ENCODE peak calls at places on chromosome 17, in eight cellular contexts. One of them, this sample, is unnamed. For H3K4me1, the result is how much of the 10 kb centered on the place peaks cover.

GRCh38 chr17:38881600-38882191 is 11.8 kb downstream of the LASP1 start:
- DNase-seq in A549: peak
- DNase-seq in SK-N-SH: peak
- DNase-seq in fibroblast of lung: peak
- DNase-seq in cardiac muscle cell: peak
- DNase-seq in tibial nerve: peak
- DNase-seq in psoas muscle: peak
- DNase-seq in left lung: no peak
- DNase-seq in this sample: peak

GRCh38 chr17:78794399-78794798 is 12.3 kb upstream of the CYTH1 start:
- DNase-seq in fibroblast of lung: no peak
- DNase-seq in tibial nerve: no peak
- DNase-seq in SK-N-SH: no peak
- DNase-seq in psoas muscle: no peak
- DNase-seq in left lung: no peak
- DNase-seq in A549: no peak
- DNase-seq in cardiac muscle cell: no peak
- DNase-seq in this sample: no peak

GRCh38 chr17:72985882-72986720 is 106.4 kb downstream of the SLC39A11 start:
- DNase-seq in cardiac muscle cell: peak
- DNase-seq in SK-N-SH: peak
- DNase-seq in fibroblast of lung: peak
- DNase-seq in psoas muscle: peak
- DNase-seq in left lung: no peak
- DNase-seq in tibial nerve: peak
- DNase-seq in A549: peak
- DNase-seq in this sample: peak

GRCh38 chr17:59972778-59973177 is 8.2 kb upstream of the RNFT1 start:
- DNase-seq in left lung: no peak
- DNase-seq in SK-N-SH: no peak
- DNase-seq in cardiac muscle cell: peak
- DNase-seq in fibroblast of lung: peak
- DNase-seq in psoas muscle: no peak
- DNase-seq in A549: no peak
- DNase-seq in tibial nerve: no peak
- DNase-seq in this sample: peak

GRCh38 chr17:4938670-4939553 is 934 bp downstream of the SLC25A11 start:
- DNase-seq in tibial nerve: no peak
- DNase-seq in left lung: peak
- DNase-seq in psoas muscle: no peak
- DNase-seq in SK-N-SH: no peak
- DNase-seq in fibroblast of lung: no peak
- DNase-seq in A549: no peak
- DNase-seq in cardiac muscle cell: no peak
- DNase-seq in this sample: no peak

GRCh38 chr17:48351916-48352332 is 78.1 kb downstream of the SKAP1 start:
- DNase-seq in psoas muscle: no peak
- DNase-seq in A549: peak
- DNase-seq in tibial nerve: no peak
- DNase-seq in cardiac muscle cell: peak
- DNase-seq in SK-N-SH: peak
- DNase-seq in fibroblast of lung: peak
- DNase-seq in left lung: no peak
- DNase-seq in this sample: peak

GRCh38 chr17:70037498-70037897 is 37.5 kb upstream of the KCNJ16 start:
- DNase-seq in fibroblast of lung: no peak
- DNase-seq in tibial nerve: no peak
- DNase-seq in SK-N-SH: no peak
- DNase-seq in A549: no peak
- DNase-seq in left lung: no peak
- DNase-seq in cardiac muscle cell: no peak
- DNase-seq in psoas muscle: no peak
- DNase-seq in this sample: no peak

GRCh38 chr17:39281806-39282205 is 56.1 kb upstream of the STAC2 start:
- DNase-seq in cardiac muscle cell: peak
- DNase-seq in fibroblast of lung: no peak
- DNase-seq in tibial nerve: no peak
- DNase-seq in A549: no peak
- DNase-seq in psoas muscle: no peak
- DNase-seq in left lung: no peak
- DNase-seq in SK-N-SH: no peak
- DNase-seq in this sample: no peak

GRCh38 chr17:42456223-42457106 is 2.2 kb upstream of the ATP6V0A1 start:
- DNase-seq in SK-N-SH: no peak
- DNase-seq in psoas muscle: no peak
- DNase-seq in fibroblast of lung: peak
- DNase-seq in A549: peak
- DNase-seq in cardiac muscle cell: peak
- DNase-seq in left lung: no peak
- DNase-seq in tibial nerve: no peak
- DNase-seq in this sample: peak

GRCh38 chr17:50352072-50352692 is 6.3 kb downstream of the XYLT2 start:
- DNase-seq in fibroblast of lung: no peak
- DNase-seq in psoas muscle: no peak
- DNase-seq in cardiac muscle cell: no peak
- DNase-seq in left lung: no peak
- DNase-seq in tibial nerve: no peak
- DNase-seq in A549: no peak
- DNase-seq in SK-N-SH: no peak
- DNase-seq in this sample: no peak

GRCh38 chr17:16923904-16924700 is 47.8 kb downstream of the TNFRSF13B start:
- DNase-seq in A549: no peak
- DNase-seq in fibroblast of lung: no peak
- DNase-seq in cardiac muscle cell: no peak
- DNase-seq in left lung: peak
- DNase-seq in psoas muscle: no peak
- DNase-seq in tibial nerve: peak
- DNase-seq in SK-N-SH: no peak
- DNase-seq in this sample: no peak

GRCh38 chr17:37373530-37374159 is 2.1 kb upstream of the C17orf78 start:
- DNase-seq in fibroblast of lung: peak
- DNase-seq in psoas muscle: no peak
- DNase-seq in left lung: no peak
- DNase-seq in cardiac muscle cell: peak
- DNase-seq in tibial nerve: peak
- DNase-seq in SK-N-SH: peak
- DNase-seq in A549: peak
- DNase-seq in this sample: peak

GRCh38 chr17:72916991-72917390 is 175.5 kb downstream of the SLC39A11 start:
- DNase-seq in tibial nerve: no peak
- DNase-seq in A549: no peak
- DNase-seq in cardiac muscle cell: peak
- DNase-seq in left lung: no peak
- DNase-seq in SK-N-SH: no peak
- DNase-seq in psoas muscle: no peak
- DNase-seq in fibroblast of lung: peak
- DNase-seq in this sample: no peak

GRCh38 chr17:77484096-77484495 is 343.3 kb downstream of the SEC14L1 start:
- DNase-seq in SK-N-SH: no peak
- DNase-seq in left lung: no peak
- DNase-seq in tibial nerve: no peak
- DNase-seq in A549: no peak
- DNase-seq in psoas muscle: no peak
- DNase-seq in fibroblast of lung: no peak
- DNase-seq in cardiac muscle cell: no peak
- DNase-seq in this sample: no peak

GRCh38 chr17:45227631-45228120 is 6.0 kb downstream of the FMNL1 start:
- DNase-seq in cardiac muscle cell: no peak
- DNase-seq in psoas muscle: no peak
- DNase-seq in left lung: peak
- DNase-seq in fibroblast of lung: no peak
- DNase-seq in SK-N-SH: no peak
- DNase-seq in A549: no peak
- DNase-seq in tibial nerve: no peak
- DNase-seq in this sample: no peak

GRCh38 chr17:5467416-5467815 is 1.4 kb downstream of the DHX33 start:
- DNase-seq in fibroblast of lung: no peak
- DNase-seq in tibial nerve: no peak
- DNase-seq in A549: no peak
- DNase-seq in cardiac muscle cell: peak
- DNase-seq in left lung: no peak
- DNase-seq in psoas muscle: no peak
- DNase-seq in SK-N-SH: peak
- DNase-seq in this sample: no peak

GRCh38 chr17:72008236-72008874 is 112.5 kb upstream of the SOX9 start:
- DNase-seq in SK-N-SH: peak
- DNase-seq in fibroblast of lung: peak
- DNase-seq in tibial nerve: no peak
- DNase-seq in left lung: no peak
- DNase-seq in psoas muscle: no peak
- DNase-seq in A549: no peak
- DNase-seq in cardiac muscle cell: peak
- DNase-seq in this sample: peak

GRCh38 chr17:29237476-29238132 is 9.1 kb upstream of the CRYBA1 start:
- DNase-seq in tibial nerve: no peak
- DNase-seq in left lung: no peak
- DNase-seq in cardiac muscle cell: peak
- DNase-seq in A549: no peak
- DNase-seq in fibroblast of lung: peak
- DNase-seq in psoas muscle: no peak
- DNase-seq in SK-N-SH: no peak
- DNase-seq in this sample: no peak

GRCh38 chr17:3535253-3535995 is 22.2 kb downstream of the TRPV3 start:
- DNase-seq in SK-N-SH: peak
- DNase-seq in fibroblast of lung: peak
- DNase-seq in left lung: no peak
- DNase-seq in psoas muscle: peak
- DNase-seq in cardiac muscle cell: peak
- DNase-seq in tibial nerve: no peak
- DNase-seq in A549: peak
- DNase-seq in this sample: peak

GRCh38 chr17:15882058-15882720 is 62.7 kb upstream of the ADORA2B start:
- DNase-seq in fibroblast of lung: no peak
- DNase-seq in tibial nerve: no peak
- DNase-seq in psoas muscle: no peak
- DNase-seq in SK-N-SH: no peak
- DNase-seq in cardiac muscle cell: no peak
- DNase-seq in left lung: no peak
- DNase-seq in A549: no peak
- DNase-seq in this sample: no peak
- TF ChIP-seq CTCF in fibroblast of lung: no peak
- TF ChIP-seq CTCF in tibial nerve: no peak
- TF ChIP-seq CTCF in psoas muscle: no peak
- TF ChIP-seq CTCF in SK-N-SH: no peak
- TF ChIP-seq CTCF in cardiac muscle cell: peak
- TF ChIP-seq CTCF in left lung: no peak
- TF ChIP-seq CTCF in A549: no peak
- TF ChIP-seq CTCF in this sample: no peak

GRCh38 chr17:32445075-32445427 is 741 bp downstream of the PSMD11 start:
- DNase-seq in fibroblast of lung: peak
- DNase-seq in SK-N-SH: no peak
- DNase-seq in left lung: no peak
- DNase-seq in cardiac muscle cell: peak
- DNase-seq in psoas muscle: peak
- DNase-seq in tibial nerve: no peak
- DNase-seq in A549: peak
- DNase-seq in this sample: peak

GRCh38 chr17:32444301-32445074 is at the start of gene PSMD11:
- DNase-seq in fibroblast of lung: peak
- DNase-seq in tibial nerve: peak
- DNase-seq in left lung: peak
- DNase-seq in SK-N-SH: peak
- DNase-seq in cardiac muscle cell: peak
- DNase-seq in A549: peak
- DNase-seq in psoas muscle: peak
- DNase-seq in this sample: peak

GRCh38 chr17:32445497-32445896 is 1.2 kb downstream of the PSMD11 start:
- DNase-seq in SK-N-SH: no peak
- DNase-seq in psoas muscle: no peak
- DNase-seq in tibial nerve: no peak
- DNase-seq in left lung: no peak
- DNase-seq in fibroblast of lung: no peak
- DNase-seq in A549: no peak
- DNase-seq in cardiac muscle cell: no peak
- DNase-seq in this sample: no peak

GRCh38 chr17:32446949-32447348 is 2.6 kb downstream of the PSMD11 start:
- DNase-seq in A549: no peak
- DNase-seq in psoas muscle: no peak
- DNase-seq in tibial nerve: no peak
- DNase-seq in SK-N-SH: no peak
- DNase-seq in cardiac muscle cell: no peak
- DNase-seq in left lung: no peak
- DNase-seq in fibroblast of lung: no peak
- DNase-seq in this sample: no peak

GRCh38 chr17:32445976-32446375 is 1.7 kb downstream of the PSMD11 start:
- DNase-seq in psoas muscle: no peak
- DNase-seq in A549: peak
- DNase-seq in SK-N-SH: no peak
- DNase-seq in cardiac muscle cell: peak
- DNase-seq in fibroblast of lung: peak
- DNase-seq in tibial nerve: no peak
- DNase-seq in left lung: no peak
- DNase-seq in this sample: peak
- H3K4me3 ChIP-seq in psoas muscle: peak
- H3K4me3 ChIP-seq in A549: peak
- H3K4me3 ChIP-seq in SK-N-SH: peak
- H3K4me3 ChIP-seq in cardiac muscle cell: peak
- H3K4me3 ChIP-seq in fibroblast of lung: no peak
- H3K4me3 ChIP-seq in tibial nerve: peak
- H3K4me3 ChIP-seq in left lung: peak
- H3K4me3 ChIP-seq in this sample: peak

GRCh38 chr17:57138956-57139576 is 54.0 kb downstream of the AKAP1 start:
- DNase-seq in A549: peak
- DNase-seq in tibial nerve: no peak
- DNase-seq in psoas muscle: no peak
- DNase-seq in cardiac muscle cell: no peak
- DNase-seq in fibroblast of lung: peak
- DNase-seq in left lung: no peak
- DNase-seq in SK-N-SH: no peak
- DNase-seq in this sample: peak
- H3K4me1 ChIP-seq in A549: under half
- H3K4me1 ChIP-seq in tibial nerve: under half
- H3K4me1 ChIP-seq in psoas muscle: under half
- H3K4me1 ChIP-seq in cardiac muscle cell: under half
- H3K4me1 ChIP-seq in fibroblast of lung: under half
- H3K4me1 ChIP-seq in left lung: under half
- H3K4me1 ChIP-seq in SK-N-SH: under half
- H3K4me1 ChIP-seq in this sample: under half

GRCh38 chr17:62722625-62723024 is 85.5 kb downstream of the MARCHF10 start:
- DNase-seq in fibroblast of lung: no peak
- DNase-seq in psoas muscle: no peak
- DNase-seq in cardiac muscle cell: no peak
- DNase-seq in A549: no peak
- DNase-seq in SK-N-SH: no peak
- DNase-seq in left lung: no peak
- DNase-seq in tibial nerve: no peak
- DNase-seq in this sample: no peak
- TF ChIP-seq CTCF in fibroblast of lung: no peak
- TF ChIP-seq CTCF in psoas muscle: no peak
- TF ChIP-seq CTCF in cardiac muscle cell: no peak
- TF ChIP-seq CTCF in A549: no peak
- TF ChIP-seq CTCF in SK-N-SH: no peak
- TF ChIP-seq CTCF in left lung: no peak
- TF ChIP-seq CTCF in tibial nerve: no peak
- TF ChIP-seq CTCF in this sample: no peak

GRCh38 chr17:68579194-68579900 is 21.8 kb downstream of the FAM20A start:
- DNase-seq in cardiac muscle cell: no peak
- DNase-seq in left lung: no peak
- DNase-seq in psoas muscle: no peak
- DNase-seq in A549: no peak
- DNase-seq in tibial nerve: no peak
- DNase-seq in fibroblast of lung: no peak
- DNase-seq in SK-N-SH: no peak
- DNase-seq in this sample: no peak
- H3K4me3 ChIP-seq in cardiac muscle cell: no peak
- H3K4me3 ChIP-seq in left lung: no peak
- H3K4me3 ChIP-seq in psoas muscle: no peak
- H3K4me3 ChIP-seq in A549: no peak
- H3K4me3 ChIP-seq in tibial nerve: no peak
- H3K4me3 ChIP-seq in fibroblast of lung: no peak
- H3K4me3 ChIP-seq in SK-N-SH: no peak
- H3K4me3 ChIP-seq in this sample: no peak

GRCh38 chr17:81329927-81330883 is 35.1 kb upstream of the SLC38A10 start:
- DNase-seq in SK-N-SH: no peak
- DNase-seq in psoas muscle: no peak
- DNase-seq in left lung: peak
- DNase-seq in tibial nerve: no peak
- DNase-seq in fibroblast of lung: no peak
- DNase-seq in A549: peak
- DNase-seq in cardiac muscle cell: no peak
- DNase-seq in this sample: no peak
- H3K4me1 ChIP-seq in SK-N-SH: half or more
- H3K4me1 ChIP-seq in psoas muscle: half or more
- H3K4me1 ChIP-seq in left lung: under half
- H3K4me1 ChIP-seq in tibial nerve: half or more
- H3K4me1 ChIP-seq in fibroblast of lung: under half
- H3K4me1 ChIP-seq in A549: under half
- H3K4me1 ChIP-seq in cardiac muscle cell: under half
- H3K4me1 ChIP-seq in this sample: under half